ENCODE peak calls at places on chromosomes 2 and 18, in four cellular contexts. U is neuronal stem cell, A is IMR-90, Y is colonic mucosa. P is an unnamed sample.

GRCh38 chr2:175690113-175690716 is 311.9 kb downstream of the LNPK start:
- DNase-seq in Y (peak), A (peak), U (peak), P (peak)

GRCh38 chr18:65753520-65753919 is 2.7 kb downstream of the CDH7 start:
- DNase-seq in U (peak), Y (peak), A (no peak), P (no peak)

GRCh38 chr2:85580206-85580605 is 2.8 kb downstream of the VAMP8 start:
- DNase-seq in U (no peak), A (no peak), Y (no peak), P (no peak)

GRCh38 chr2:174522553-174522952 is 35.7 kb upstream of the GPR155 start:
- DNase-seq in U (no peak), Y (no peak), A (peak), P (peak)

GRCh38 chr2:31703253-31703652 is 122.5 kb upstream of the SRD5A2 start:
- DNase-seq in U (no peak), Y (no peak), A (no peak), P (no peak)

GRCh38 chr18:62678847-62679535 is 36.4 kb upstream of the PHLPP1 start:
- DNase-seq in Y (no peak), U (no peak), A (no peak), P (no peak)

GRCh38 chr2:168427451-168427850 is 28.6 kb upstream of the CERS6 start:
- DNase-seq in A (peak), Y (no peak), U (no peak), P (peak)

GRCh38 chr2:144320491-144320890 is 199.4 kb downstream of the ZEB2 start:
- DNase-seq in U (no peak), A (peak), Y (no peak), P (peak)

GRCh38 chr2:219095406-219095940 is 34.8 kb upstream of the IHH start:
- DNase-seq in A (no peak), U (no peak), Y (no peak), P (no peak)

GRCh38 chr18:69898241-69898861 is 49.3 kb downstream of the CD226 start:
- DNase-seq in A (no peak), Y (no peak), U (no peak), P (no peak)

GRCh38 chr2:238947243-238947760 is 99.4 kb downstream of the TWIST2 start:
- DNase-seq in Y (no peak), U (no peak), A (no peak), P (no peak)

GRCh38 chr2:33589444-33589843 is 9.7 kb downstream of the FAM98A start:
- DNase-seq in U (no peak), Y (no peak), A (peak), P (peak)

GRCh38 chr18:25166113-25166512 is 185.9 kb downstream of the ZNF521 start:
- DNase-seq in Y (no peak), U (no peak), A (peak), P (peak)

GRCh38 chr2:43075054-43075593 is 151.3 kb downstream of the ZFP36L2 start:
- DNase-seq in Y (peak), U (no peak), A (peak), P (peak)

GRCh38 chr2:162490795-162491470 is 147.0 kb downstream of the GCA start:
- DNase-seq in A (no peak), Y (no peak), U (no peak), P (no peak)

GRCh38 chr18:28432350-28432749 is 255.4 kb upstream of the CDH2 start:
- DNase-seq in A (no peak), U (no peak), Y (no peak), P (no peak)

GRCh38 chr18:59783138-59783537 is 85.9 kb upstream of the CCBE1 start:
- DNase-seq in U (peak), A (peak), Y (no peak), P (peak)

GRCh38 chr2:113213061-113213930 is 39.5 kb downstream of the PSD4 start:
- DNase-seq in U (no peak), A (no peak), Y (no peak), P (no peak)

GRCh38 chr2:76850969-76851368 is 671.2 kb downstream of the LRRTM4 start:
- DNase-seq in A (no peak), U (no peak), Y (no peak), P (no peak)

GRCh38 chr2:54638774-54639187 is 84.7 kb upstream of the EML6 start:
- DNase-seq in A (peak), Y (no peak), U (no peak), P (no peak)

GRCh38 chr2:118086024-118086633 is 2.1 kb upstream of the INSIG2 start:
- DNase-seq in U (no peak), Y (no peak), A (no peak), P (no peak)

GRCh38 chr2:71935291-71935848 is 212.3 kb downstream of the CYP26B1 start:
- DNase-seq in Y (peak), A (no peak), U (no peak), P (peak)

GRCh38 chr2:23532311-23533013 is 147.5 kb downstream of the KLHL29 start:
- DNase-seq in U (no peak), A (no peak), Y (no peak), P (no peak)

GRCh38 chr18:76709659-76710645 is 112.4 kb upstream of the ZNF236 start:
- DNase-seq in Y (peak), A (peak), U (peak), P (peak)
- H3K4me3 ChIP-seq in Y (no peak), A (no peak), U (no peak), P (no peak)

GRCh38 chr2:46749042-46749461 is 166.6 kb downstream of the MCFD2 start:
- DNase-seq in A (peak), Y (no peak), U (no peak), P (peak)
- H3K9ac ChIP-seq in A (no peak), Y (no peak), U (no peak), P (peak)

GRCh38 chr2:208265807-208266640 is at the start of gene PIKFYVE:
- DNase-seq in U (peak), A (peak), Y (peak), P (peak)
- H3K4me3 ChIP-seq in U (peak), A (peak), Y (peak), P (peak)

DNA sequence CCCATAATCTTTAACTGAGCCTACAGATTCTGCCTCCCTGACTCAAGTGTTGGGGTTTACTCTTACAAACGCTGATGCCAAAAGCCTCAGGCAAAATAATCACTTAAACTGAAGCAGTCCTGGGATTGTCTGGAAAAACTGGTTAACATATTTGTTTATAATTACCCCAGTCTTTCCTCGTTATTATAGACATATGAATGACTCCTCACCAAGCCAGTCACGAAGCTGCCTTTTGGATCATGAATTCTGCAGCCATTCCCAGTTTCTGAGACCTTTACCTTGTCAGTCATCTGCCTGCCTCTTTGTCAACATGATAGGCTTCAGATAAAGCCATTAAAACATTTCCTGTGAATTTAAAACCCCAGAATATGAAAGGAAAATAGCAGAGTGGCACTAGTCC is 46.4 kb downstream of the MREG start:
- DNase-seq in U (no peak), Y (no peak), A (peak), P (no peak)
- H3K9ac ChIP-seq in U (no peak), Y (no peak), A (no peak), P (no peak)

DNA sequence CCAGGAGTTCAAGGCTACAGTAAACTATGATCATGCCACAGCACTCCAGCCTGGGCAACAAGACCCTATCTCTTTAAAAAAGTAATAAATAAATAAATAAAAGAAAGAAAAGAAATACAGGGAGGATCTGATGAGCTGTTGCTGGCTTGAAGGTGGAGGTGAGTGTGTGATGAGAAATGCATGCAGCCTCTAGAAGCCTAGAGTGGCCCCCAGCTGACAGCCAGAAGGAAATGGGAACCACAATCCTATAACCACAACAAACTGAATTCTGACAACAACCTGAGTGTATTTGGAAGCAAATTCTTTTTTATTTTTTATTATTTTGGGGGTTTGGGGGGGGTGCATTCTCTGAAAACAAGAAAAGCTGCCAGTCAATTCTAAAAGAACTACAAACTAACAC is 14.6 kb downstream of the NOL10 start:
- DNase-seq in Y (no peak), U (no peak), A (no peak), P (no peak)
- H3K4me3 ChIP-seq in Y (no peak), U (no peak), A (no peak), P (no peak)

DNA sequence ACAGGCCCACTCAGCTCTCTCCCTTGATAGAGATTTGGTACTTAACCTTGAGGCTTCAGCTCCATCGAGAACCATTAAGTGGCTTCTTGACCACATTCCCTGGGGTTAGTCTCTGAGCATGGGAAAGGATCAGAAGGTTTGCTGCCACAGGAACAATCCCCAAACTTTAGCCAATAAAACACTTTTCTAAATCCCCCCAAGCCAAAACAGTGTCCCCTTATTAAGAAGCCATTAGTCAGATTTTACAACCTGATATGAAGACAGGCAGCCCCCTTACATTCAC is 37.7 kb upstream of the SLC8A1 start:
- DNase-seq in Y (no peak), A (no peak), U (no peak), P (no peak)
- H3K9ac ChIP-seq in Y (peak), A (peak), U (no peak), P (peak)

GRCh38 chr2:72988726-72989273 is 71.5 kb downstream of the EMX1 start:
- DNase-seq in Y (no peak), U (no peak), A (no peak), P (no peak)
- H3K4me3 ChIP-seq in Y (no peak), U (no peak), A (no peak), P (no peak)

GRCh38 chr18:72174972-72175649 is 369.0 kb downstream of the CBLN2 start:
- DNase-seq in U (no peak), Y (no peak), A (no peak), P (peak)

GRCh38 chr18:72181241-72181764 is 362.8 kb downstream of the CBLN2 start:
- DNase-seq in A (no peak), Y (no peak), U (no peak), P (no peak)

DNA sequence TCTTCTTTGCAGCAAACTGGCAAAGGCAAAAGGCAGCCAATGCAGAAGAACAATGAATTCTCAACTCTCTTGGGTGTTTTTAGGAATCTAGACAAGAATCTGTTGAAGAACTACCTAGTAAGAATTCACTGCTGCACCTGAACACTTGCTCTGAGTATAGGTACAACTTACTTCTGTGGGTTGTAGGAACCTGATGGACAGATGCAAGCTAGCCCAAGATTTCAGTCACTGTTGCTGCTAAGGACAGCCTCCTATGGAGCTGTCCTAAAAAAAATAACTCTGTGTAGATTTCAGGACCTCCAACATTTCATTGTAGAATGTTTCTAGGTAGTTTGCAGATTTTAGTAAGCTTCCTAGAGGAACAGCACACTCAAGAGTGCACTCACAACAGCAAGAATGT is 363.5 kb downstream of the CBLN2 start:
- DNase-seq in Y (no peak), A (no peak), U (no peak), P (no peak)
- H3K9ac ChIP-seq in Y (no peak), A (no peak), U (no peak), P (no peak)

GRCh38 chr18:3266062-3266608 is 4.2 kb downstream of the MYL12B start:
- DNase-seq in Y (no peak), A (no peak), U (no peak), P (no peak)

GRCh38 chr18:3261393-3262233 is at the start of gene MYL12B:
- DNase-seq in A (peak), U (peak), Y (peak), P (peak)

GRCh38 chr18:3265564-3266033 is 3.7 kb downstream of the MYL12B start:
- DNase-seq in Y (no peak), A (peak), U (no peak), P (peak)

GRCh38 chr18:3262234-3263171 is 570 bp downstream of the MYL12B start:
- DNase-seq in U (no peak), A (no peak), Y (peak), P (peak)

DNA sequence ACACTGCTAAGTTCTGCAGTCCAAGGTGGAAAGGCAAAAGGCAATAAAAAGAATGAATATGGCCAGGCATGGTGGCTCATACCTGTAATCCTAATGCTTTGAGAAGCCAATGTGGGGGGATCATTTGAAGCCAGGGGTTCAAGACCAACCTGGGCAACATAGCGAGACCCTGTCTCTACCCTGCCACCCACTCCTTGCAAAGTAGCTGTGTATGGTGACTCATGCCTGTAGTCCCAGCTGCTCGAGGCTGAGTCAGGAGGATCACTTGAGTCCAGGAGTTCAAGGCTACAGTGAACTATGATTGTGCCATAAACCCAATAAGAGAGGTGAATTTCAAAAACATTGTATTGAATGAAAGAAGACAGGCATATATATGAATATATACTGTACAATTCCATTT is 2.4 kb downstream of the MYL12B start:
- DNase-seq in U (no peak), Y (no peak), A (peak), P (no peak)
- H3K4me3 ChIP-seq in U (no peak), Y (peak), A (no peak), P (peak)

P was measured in adipocyte.